ENCODE peak calls at places on chromosomes 13 and 19, in five cellular contexts. F is stomach, D is ovary, E is SK-N-SH, O is H1. B is an unnamed sample.

GRCh38 chr13:79935121-79935520 is 405.8 kb downstream of the SPRY2 start:
- DNase-seq in F (no peak), D (no peak), E (no peak), O (no peak), B (no peak)

GRCh38 chr19:45403781-45404556 is 900 bp downstream of the PPP1R13L start:
- DNase-seq in F (peak; percentile 73), D (peak; percentile 60), E (peak; percentile 64), O (no peak), B (peak; percentile 81)

GRCh38 chr19:898663-899062 is 5.4 kb downstream of the RNU6-9 start:
- DNase-seq in F (no peak), D (no peak), E (peak; percentile 52), O (no peak), B (no peak)

GRCh38 chr13:41917641-41918040 is 43.3 kb downstream of the VWA8 start:
- DNase-seq in F (no peak), D (no peak), E (no peak), O (no peak), B (no peak)

GRCh38 chr13:110197041-110197440 is 109.9 kb downstream of the COL4A1 start:
- DNase-seq in F (no peak), D (no peak), E (no peak), O (no peak), B (no peak)

GRCh38 chr13:73903561-73903960 is 230.6 kb downstream of the KLF12 start:
- DNase-seq in F (no peak), D (no peak), E (no peak), O (no peak), B (no peak)

GRCh38 chr19:35295792-35296462 is 4.0 kb downstream of the MAG start:
- DNase-seq in F (no peak), D (no peak), E (no peak), O (no peak), B (no peak)

GRCh38 chr13:23547000-23547590 is 23.1 kb upstream of the TNFRSF19 start:
- DNase-seq in F (no peak), D (peak; percentile 64), E (no peak), O (peak; percentile 19), B (no peak)

GRCh38 chr19:35717665-35718344 is at the start of gene KMT2B:
- DNase-seq in F (peak; percentile 96), D (peak; percentile 96), E (peak; percentile 99), O (no peak), B (no peak)

GRCh38 chr19:48419158-48419920 is 25.9 kb downstream of the GRIN2D start:
- DNase-seq in F (peak; percentile 49), D (no peak), E (peak; percentile 87), O (peak; percentile 49), B (no peak)

GRCh38 chr19:41638624-41639023 is 11.8 kb upstream of the CEACAM4 start:
- DNase-seq in F (no peak), D (no peak), E (no peak), O (no peak), B (no peak)

GRCh38 chr13:105908581-105908980 is 626.9 kb downstream of the EFNB2 start:
- DNase-seq in F (no peak), D (no peak), E (no peak), O (no peak), B (no peak)

GRCh38 chr19:18433039-18433691 is 4.8 kb downstream of the ISYNA1 start:
- DNase-seq in F (no peak), D (peak; percentile 85), E (peak; percentile 75), O (no peak), B (no peak)

GRCh38 chr19:35318679-35319448 is 10.1 kb upstream of the CD22 start:
- DNase-seq in F (peak; percentile 32), D (peak; percentile 63), E (no peak), O (no peak), B (no peak)

GRCh38 chr13:72565893-72566292 is 161.5 kb downstream of the MZT1 start:
- DNase-seq in F (no peak), D (no peak), E (peak; percentile 11), O (no peak), B (no peak)

GRCh38 chr19:10552596-10553053 is 8.9 kb downstream of the ATG4D start:
- DNase-seq in F (no peak), D (no peak), E (peak; percentile 75), O (peak; percentile 44), B (no peak)

GRCh38 chr19:34316741-34317241 is 48.2 kb upstream of the GPI start:
- DNase-seq in F (no peak), D (no peak), E (no peak), O (no peak), B (no peak)

GRCh38 chr19:1908364-1908678 is 3.1 kb downstream of the ADAT3 start:
- DNase-seq in F (no peak), D (no peak), E (no peak), O (no peak), B (no peak)

GRCh38 chr13:41193469-41193868 is 900 bp downstream of the KBTBD7 start:
- DNase-seq in F (no peak), D (peak; percentile 40), E (no peak), O (no peak), B (no peak)

GRCh38 chr13:25065974-25066770 is 29.8 kb upstream of the PABPC3 start:
- DNase-seq in F (no peak), D (no peak), E (no peak), O (no peak), B (no peak)

GRCh38 chr19:54427586-54427985 is 12.3 kb downstream of the TTYH1 start:
- DNase-seq in F (no peak), D (no peak), E (no peak), O (no peak), B (no peak)

GRCh38 chr13:46622013-46622917 is 69.3 kb downstream of the LRCH1 start:
- DNase-seq in F (no peak), D (no peak), E (no peak), O (no peak), B (no peak)

GRCh38 chr19:28217064-28217463 is 995.9 kb downstream of the UQCRFS1 start:
- DNase-seq in F (no peak), D (no peak), E (no peak), O (peak; percentile 31), B (no peak)

GRCh38 chr19:58558623-58559274 is 338 bp upstream of the UBE2M start:
- DNase-seq in F (peak; percentile 99), D (peak; percentile 100), E (peak; percentile 91), O (peak; percentile 97), B (peak; percentile 100)

GRCh38 chr19:39132344-39132969 is 6.9 kb downstream of the PAK4 start:
- DNase-seq in F (no peak), D (no peak), E (no peak), O (no peak), B (no peak)

GRCh38 chr19:35029737-35030256 is 473 bp upstream of the SCN1B start:
- DNase-seq in F (no peak), D (no peak), E (peak; percentile 63), O (no peak), B (no peak)

GRCh38 chr13:22369090-22369489 is 698.2 kb downstream of the FGF9 start:
- DNase-seq in F (no peak), D (no peak), E (no peak), O (no peak), B (no peak)

GRCh38 chr13:101673360-101674105 is 221.1 kb downstream of the ITGBL1 start:
- DNase-seq in F (no peak), D (no peak), E (no peak), O (no peak), B (no peak)

GRCh38 chr13:66489172-66489571 is 741.0 kb downstream of the PCDH9 start:
- DNase-seq in F (no peak), D (no peak), E (no peak), O (no peak), B (no peak)

GRCh38 chr19:5992756-5993155 is 14.8 kb upstream of the RANBP3 start:
- DNase-seq in F (no peak), D (no peak), E (no peak), O (no peak), B (no peak)

GRCh38 chr13:90107658-90108057 is 1239.8 kb upstream of the MIR17HG start:
- DNase-seq in F (no peak), D (no peak), E (no peak), O (no peak), B (no peak)
- TF ChIP-seq EP300 in F (no peak), D (no peak), E (no peak), O (no peak), B (no peak)

DNA sequence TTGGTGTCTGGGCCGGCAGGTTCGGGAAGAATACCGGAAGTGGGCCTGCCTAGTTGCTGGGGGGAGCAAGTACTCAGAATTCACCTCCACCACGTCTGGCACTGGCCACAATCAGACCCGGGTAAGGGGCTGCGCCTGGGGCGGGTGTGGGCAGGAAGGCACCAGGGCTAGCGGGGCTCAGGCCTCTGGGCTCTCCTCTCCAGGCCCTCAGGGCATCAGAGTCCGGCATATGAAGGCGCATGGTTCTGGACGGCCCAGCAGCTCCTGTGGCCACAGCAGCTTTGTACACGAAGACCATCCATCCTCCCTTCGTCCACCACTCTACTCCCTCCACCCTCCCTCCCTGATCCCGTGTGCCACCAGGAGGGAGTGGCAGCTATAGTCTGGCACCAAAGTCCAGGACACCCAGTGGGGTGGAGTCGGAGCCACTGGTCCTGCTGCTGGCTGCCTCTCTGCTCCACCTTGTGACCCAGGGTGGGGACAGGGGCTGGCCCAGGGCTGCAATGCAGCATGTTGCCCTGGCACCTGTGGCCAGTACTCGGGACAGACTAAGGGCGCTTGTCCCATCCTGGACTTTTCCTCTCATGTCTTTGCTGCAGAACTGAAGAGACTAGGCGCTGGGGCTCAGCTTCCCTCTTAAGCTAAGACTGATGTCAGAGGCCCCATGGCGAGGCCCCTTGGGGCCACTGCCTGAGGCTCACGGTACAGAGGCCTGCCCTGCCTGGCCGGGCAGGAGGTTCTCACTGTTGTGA is 11.1 kb downstream of the DDX39A start:
- DNase-seq in F (peak; percentile 58), D (no peak), E (no peak), O (no peak), B (no peak)
- H3K36me3 ChIP-seq in F (peaks cover 83% of the 10 kb centered on the region), D (no peaks in the 10 kb centered on the region), E (peaks cover 19% of the 10 kb centered on the region), O (peaks cover 40% of the 10 kb centered on the region), B (peaks cover 76% of the 10 kb centered on the region)

DNA sequence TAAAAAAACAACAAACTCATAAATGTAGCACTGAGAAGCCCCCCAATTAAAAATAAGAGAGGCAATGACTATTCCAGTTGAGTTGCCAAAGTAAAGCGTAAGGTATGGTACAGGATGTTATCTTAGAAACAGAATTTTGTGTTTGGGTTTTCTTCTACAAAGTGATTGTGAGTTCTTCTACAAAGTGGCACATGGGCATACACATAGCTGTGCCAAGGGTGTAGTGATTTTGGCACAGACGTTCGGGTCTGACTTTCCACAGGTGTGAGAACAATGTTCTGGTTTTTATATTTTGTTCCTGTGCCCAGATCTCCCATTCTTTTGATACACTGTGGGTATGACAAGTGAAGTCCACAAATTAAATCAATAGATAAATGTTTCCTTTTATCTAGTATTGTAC is 190.1 kb upstream of the CSNK1A1L start:
- DNase-seq in F (peak; percentile 68), D (no peak), E (no peak), O (no peak), B (no peak)
- H3K4me1 ChIP-seq in F (peaks cover 9% of the 10 kb centered on the region), D (no peaks in the 10 kb centered on the region), E (no peaks in the 10 kb centered on the region), O (no peaks in the 10 kb centered on the region), B (peaks cover 8% of the 10 kb centered on the region)

DNA sequence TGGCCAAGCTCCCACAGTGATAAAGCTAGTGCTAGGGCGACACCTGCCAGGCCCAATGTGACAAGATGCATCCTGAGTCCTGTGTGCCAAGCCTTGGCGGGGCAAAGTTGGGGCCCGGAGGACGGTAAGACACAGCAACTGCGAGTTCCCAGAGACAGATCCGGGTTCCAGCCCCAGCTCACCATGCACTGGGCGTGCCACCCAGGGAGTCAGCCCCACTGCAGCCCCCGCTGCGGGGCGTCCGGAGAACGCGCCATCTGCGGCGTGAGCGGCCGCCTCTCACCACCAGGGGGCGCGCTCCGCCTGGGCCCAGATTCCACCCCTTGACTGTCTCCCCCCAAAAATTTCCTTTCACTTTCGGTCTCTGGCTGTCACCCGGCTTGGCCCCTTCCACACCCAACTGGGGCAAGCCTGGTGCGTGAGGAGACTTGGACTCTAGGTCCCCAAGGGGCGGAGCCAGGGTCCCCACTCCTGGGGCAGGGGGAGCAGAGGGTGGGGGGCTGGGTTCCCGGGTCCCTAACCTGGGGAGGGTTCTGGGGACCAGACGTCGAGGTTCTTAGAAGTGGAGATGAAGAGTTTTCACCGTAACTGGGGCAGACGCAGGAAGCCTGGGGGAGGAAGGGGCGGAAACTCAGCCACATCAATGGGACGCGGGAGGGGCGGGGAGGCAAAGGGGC is at the start of gene FLT3LG:
- DNase-seq in F (peak; percentile 79), D (peak; percentile 89), E (peak; percentile 96), O (no peak), B (peak; percentile 88)
- TF ChIP-seq EP300 in F (no peak), D (no peak), E (no peak), O (no peak), B (no peak)

B was measured in suprapubic skin.